ENCODE peak calls at places on chromosome 2, in five cellular contexts. One of them, this sample, is unnamed.

GRCh38 chr2:8802741-8803140 is 34.7 kb downstream of the KIDINS220 start:
- DNase-seq in fibroblast of lung: no peak
- DNase-seq in H7: no peak
- DNase-seq in HCT116: no peak
- DNase-seq in Ammon's horn: no peak
- DNase-seq in this sample: no peak

GRCh38 chr2:176096243-176096985 is 3.2 kb upstream of the HOXD12 start:
- DNase-seq in Ammon's horn: no peak
- DNase-seq in H7: no peak
- DNase-seq in HCT116: no peak
- DNase-seq in fibroblast of lung: no peak
- DNase-seq in this sample: no peak

GRCh38 chr2:120642646-120643045 is 93.0 kb upstream of the GLI2 start:
- DNase-seq in HCT116: no peak
- DNase-seq in H7: no peak
- DNase-seq in fibroblast of lung: no peak
- DNase-seq in Ammon's horn: no peak
- DNase-seq in this sample: no peak

GRCh38 chr2:27307545-27308358 is 493 bp downstream of the UCN start:
- DNase-seq in fibroblast of lung: no peak
- DNase-seq in Ammon's horn: no peak
- DNase-seq in HCT116: no peak
- DNase-seq in H7: peak
- DNase-seq in this sample: no peak

GRCh38 chr2:23464156-23464555 is 79.2 kb downstream of the KLHL29 start:
- DNase-seq in Ammon's horn: no peak
- DNase-seq in H7: no peak
- DNase-seq in HCT116: no peak
- DNase-seq in fibroblast of lung: no peak
- DNase-seq in this sample: no peak

GRCh38 chr2:13014783-13015182 is 298.0 kb downstream of the TRIB2 start:
- DNase-seq in fibroblast of lung: no peak
- DNase-seq in HCT116: no peak
- DNase-seq in H7: no peak
- DNase-seq in Ammon's horn: no peak
- DNase-seq in this sample: no peak

GRCh38 chr2:168136392-168136977 is 110.9 kb downstream of the STK39 start:
- DNase-seq in H7: no peak
- DNase-seq in HCT116: peak
- DNase-seq in Ammon's horn: peak
- DNase-seq in fibroblast of lung: peak
- DNase-seq in this sample: peak

GRCh38 chr2:144554811-144555210 is 34.9 kb upstream of the ZEB2 start:
- DNase-seq in fibroblast of lung: no peak
- DNase-seq in HCT116: no peak
- DNase-seq in Ammon's horn: no peak
- DNase-seq in H7: no peak
- DNase-seq in this sample: no peak

GRCh38 chr2:138071720-138072719 is 107.7 kb downstream of the HNMT start:
- DNase-seq in H7: no peak
- DNase-seq in Ammon's horn: peak
- DNase-seq in fibroblast of lung: peak
- DNase-seq in HCT116: no peak
- DNase-seq in this sample: peak

GRCh38 chr2:150133623-150134022 is 353.8 kb downstream of the RND3 start:
- DNase-seq in H7: no peak
- DNase-seq in fibroblast of lung: peak
- DNase-seq in HCT116: peak
- DNase-seq in Ammon's horn: no peak
- DNase-seq in this sample: peak

GRCh38 chr2:42566837-42567251 is 1.6 kb upstream of the MTA3 start:
- DNase-seq in Ammon's horn: no peak
- DNase-seq in HCT116: no peak
- DNase-seq in H7: no peak
- DNase-seq in fibroblast of lung: peak
- DNase-seq in this sample: no peak

GRCh38 chr2:105804266-105804665 is 59.6 kb downstream of the NCK2 start:
- DNase-seq in fibroblast of lung: peak
- DNase-seq in Ammon's horn: no peak
- DNase-seq in HCT116: no peak
- DNase-seq in H7: no peak
- DNase-seq in this sample: no peak

GRCh38 chr2:216653093-216653799 is 20.0 kb downstream of the IGFBP2 start:
- DNase-seq in HCT116: no peak
- DNase-seq in Ammon's horn: no peak
- DNase-seq in H7: no peak
- DNase-seq in fibroblast of lung: no peak
- DNase-seq in this sample: no peak

GRCh38 chr2:219249203-219249980 is 3.7 kb upstream of the TUBA4B start:
- DNase-seq in fibroblast of lung: peak
- DNase-seq in H7: no peak
- DNase-seq in HCT116: no peak
- DNase-seq in Ammon's horn: peak
- DNase-seq in this sample: peak

GRCh38 chr2:237057893-237058300 is 27.8 kb upstream of the COPS8 start:
- DNase-seq in fibroblast of lung: no peak
- DNase-seq in H7: no peak
- DNase-seq in HCT116: no peak
- DNase-seq in Ammon's horn: no peak
- DNase-seq in this sample: no peak

GRCh38 chr2:201432551-201433388 is 18.5 kb downstream of the TRAK2 start:
- DNase-seq in HCT116: no peak
- DNase-seq in Ammon's horn: peak
- DNase-seq in fibroblast of lung: peak
- DNase-seq in H7: no peak
- DNase-seq in this sample: no peak

GRCh38 chr2:16394072-16394985 is 271.3 kb downstream of the CYRIA start:
- DNase-seq in Ammon's horn: peak
- DNase-seq in H7: peak
- DNase-seq in HCT116: no peak
- DNase-seq in fibroblast of lung: no peak
- DNase-seq in this sample: no peak

GRCh38 chr2:100242891-100243670 is 79.2 kb downstream of the LONRF2 start:
- DNase-seq in Ammon's horn: peak
- DNase-seq in fibroblast of lung: peak
- DNase-seq in HCT116: peak
- DNase-seq in H7: peak
- DNase-seq in this sample: peak

GRCh38 chr2:77484026-77484425 is 38.1 kb downstream of the LRRTM4 start:
- DNase-seq in Ammon's horn: no peak
- DNase-seq in HCT116: no peak
- DNase-seq in H7: no peak
- DNase-seq in fibroblast of lung: peak
- DNase-seq in this sample: no peak

GRCh38 chr2:109355192-109355843 is 226.3 kb downstream of the SH3RF3 start:
- DNase-seq in fibroblast of lung: no peak
- DNase-seq in HCT116: no peak
- DNase-seq in Ammon's horn: no peak
- DNase-seq in H7: peak
- DNase-seq in this sample: no peak

GRCh38 chr2:75054296-75054695 is 95.9 kb downstream of the POLE4 start:
- DNase-seq in Ammon's horn: no peak
- DNase-seq in HCT116: no peak
- DNase-seq in fibroblast of lung: peak
- DNase-seq in H7: no peak
- DNase-seq in this sample: no peak

GRCh38 chr2:19474128-19474527 is 115.7 kb upstream of the OSR1 start:
- DNase-seq in fibroblast of lung: peak
- DNase-seq in HCT116: no peak
- DNase-seq in H7: no peak
- DNase-seq in Ammon's horn: peak
- DNase-seq in this sample: peak

GRCh38 chr2:209936106-209936663 is 66.3 kb upstream of the RPE start:
- DNase-seq in Ammon's horn: peak
- DNase-seq in fibroblast of lung: peak
- DNase-seq in H7: no peak
- DNase-seq in HCT116: no peak
- DNase-seq in this sample: no peak

GRCh38 chr2:157420771-157421323 is 23.0 kb downstream of the CYTIP start:
- DNase-seq in HCT116: no peak
- DNase-seq in fibroblast of lung: no peak
- DNase-seq in Ammon's horn: no peak
- DNase-seq in H7: no peak
- DNase-seq in this sample: no peak

GRCh38 chr2:239275871-239276812 is 124.7 kb downstream of the HDAC4 start:
- DNase-seq in H7: peak
- DNase-seq in Ammon's horn: peak
- DNase-seq in HCT116: no peak
- DNase-seq in fibroblast of lung: peak
- DNase-seq in this sample: no peak

GRCh38 chr2:133993160-133993559 is 260.7 kb upstream of the MGAT5 start:
- DNase-seq in H7: no peak
- DNase-seq in Ammon's horn: no peak
- DNase-seq in fibroblast of lung: no peak
- DNase-seq in HCT116: no peak
- DNase-seq in this sample: no peak

GRCh38 chr2:12965540-12966269 is 249.0 kb downstream of the TRIB2 start:
- DNase-seq in HCT116: no peak
- DNase-seq in Ammon's horn: peak
- DNase-seq in fibroblast of lung: peak
- DNase-seq in H7: no peak
- DNase-seq in this sample: peak

GRCh38 chr2:72142743-72143440 is 4.8 kb downstream of the CYP26B1 start:
- DNase-seq in H7: peak
- DNase-seq in Ammon's horn: peak
- DNase-seq in HCT116: no peak
- DNase-seq in fibroblast of lung: no peak
- DNase-seq in this sample: no peak

GRCh38 chr2:100893753-100894530 is 74.0 kb downstream of the NPAS2 start:
- DNase-seq in fibroblast of lung: peak
- DNase-seq in HCT116: peak
- DNase-seq in Ammon's horn: no peak
- DNase-seq in H7: no peak
- DNase-seq in this sample: no peak

GRCh38 chr2:39024833-39025232 is 96.0 kb downstream of the SOS1 start:
- DNase-seq in Ammon's horn: no peak
- DNase-seq in H7: no peak
- DNase-seq in HCT116: peak
- DNase-seq in fibroblast of lung: peak
- DNase-seq in this sample: peak

GRCh38 chr2:61018319-61018750 is 280 bp upstream of the PUS10 start:
- DNase-seq in Ammon's horn: no peak
- DNase-seq in H7: no peak
- DNase-seq in HCT116: no peak
- DNase-seq in fibroblast of lung: peak
- DNase-seq in this sample: peak